ENCODE peak calls at places on chromosomes 3 and 15, in seven cellular contexts. S is lower leg skin, X is keratinocyte, V is PC-9, C is neural progenitor cell, J is suprapubic skin, H is cardiac muscle cell. L is an unnamed sample.

GRCh38 chr3:134535186-134535974 is 49.5 kb downstream of the CEP63 start:
- DNase-seq in C (no peak), X (no peak), V (no peak), S (no peak), H (no peak), J (no peak), L (no peak)

GRCh38 chr3:183975981-183976662 is 41.6 kb downstream of the ABCC5 start:
- DNase-seq in H (no peak), C (no peak), X (no peak), V (no peak), J (no peak), S (no peak), L (peak)

GRCh38 chr3:126900859-126901540 is 81.9 kb upstream of the PLXNA1 start:
- DNase-seq in S (no peak), H (no peak), V (no peak), J (no peak), X (no peak), C (no peak), L (peak)

GRCh38 chr15:67783303-67783702 is 42.0 kb upstream of the SKOR1 start:
- DNase-seq in S (no peak), J (no peak), C (no peak), V (no peak), H (no peak), X (no peak), L (no peak)

GRCh38 chr15:100189319-100189718 is 152.5 kb downstream of the ADAMTS17 start:
- DNase-seq in V (no peak), H (no peak), J (no peak), C (no peak), X (no peak), S (no peak), L (no peak)

GRCh38 chr3:139948898-139949297 is 13.9 kb downstream of the CLSTN2 start:
- DNase-seq in C (no peak), S (peak), X (no peak), J (no peak), V (no peak), H (no peak), L (no peak)

GRCh38 chr3:53104762-53105161 is 25.5 kb downstream of the RFT1 start:
- DNase-seq in J (no peak), X (no peak), C (no peak), H (no peak), V (no peak), S (no peak), L (no peak)

GRCh38 chr3:177337548-177338331 is 140.5 kb upstream of the TBL1XR1 start:
- DNase-seq in X (no peak), C (no peak), V (no peak), J (no peak), H (no peak), S (no peak), L (peak)

GRCh38 chr3:183532620-183533409 is 22.7 kb downstream of the KLHL6 start:
- DNase-seq in S (no peak), J (no peak), X (no peak), C (no peak), H (no peak), V (no peak), L (no peak)

GRCh38 chr3:67361323-67361722 is 293.1 kb downstream of the SUCLG2 start:
- DNase-seq in C (no peak), S (no peak), V (no peak), X (no peak), H (no peak), J (no peak), L (no peak)

GRCh38 chr3:177731644-177732268 is 534.5 kb upstream of the TBL1XR1 start:
- DNase-seq in H (no peak), C (no peak), J (no peak), V (no peak), S (no peak), X (no peak), L (peak)

GRCh38 chr3:111069974-111070751 is 1.5 kb upstream of the NECTIN3 start:
- DNase-seq in X (no peak), J (no peak), H (peak), C (peak), V (no peak), S (peak), L (peak)

GRCh38 chr15:97961067-97961954 is 808 bp downstream of the ARRDC4 start:
- DNase-seq in S (peak), J (peak), X (no peak), V (peak), C (peak), H (peak), L (peak)

GRCh38 chr3:32703491-32703968 is 18.5 kb downstream of the CNOT10 start:
- DNase-seq in X (no peak), S (no peak), C (no peak), V (no peak), J (no peak), H (no peak), L (peak)

GRCh38 chr3:33219175-33219487 is 521 bp upstream of the SUSD5 start:
- DNase-seq in S (no peak), X (no peak), J (no peak), V (no peak), C (no peak), H (no peak), L (no peak)

GRCh38 chr15:92880796-92881569 is 19.1 kb upstream of the CHD2 start:
- DNase-seq in C (peak), J (no peak), H (no peak), S (no peak), V (no peak), X (no peak), L (no peak)

GRCh38 chr15:87033056-87033455 is 953.4 kb downstream of the AGBL1 start:
- DNase-seq in V (no peak), C (peak), H (peak), X (no peak), J (no peak), S (no peak), L (peak)

GRCh38 chr3:9791790-9792404 is 376 bp downstream of the TADA3 start:
- DNase-seq in X (no peak), J (no peak), H (no peak), S (no peak), V (no peak), C (no peak), L (no peak)

GRCh38 chr3:23435904-23436303 is 232.8 kb downstream of the UBE2E2 start:
- DNase-seq in J (no peak), V (no peak), S (no peak), H (no peak), X (no peak), C (peak), L (no peak)

GRCh38 chr3:187072102-187072501 is 67.2 kb downstream of the RPL39L start:
- DNase-seq in J (no peak), H (no peak), S (no peak), X (no peak), V (no peak), C (no peak), L (no peak)

GRCh38 chr3:53320697-53321096 is 26.6 kb downstream of the DCP1A start:
- DNase-seq in X (no peak), H (no peak), C (no peak), J (no peak), V (no peak), S (no peak), L (no peak)

GRCh38 chr15:89575656-89576416 is 567 bp downstream of the TICRR start:
- DNase-seq in S (peak), H (peak), V (no peak), C (peak), J (no peak), X (no peak), L (peak)

GRCh38 chr15:64137226-64137833 is 14.2 kb upstream of the SNX22 start:
- DNase-seq in C (no peak), J (no peak), S (peak), H (no peak), X (no peak), V (no peak), L (no peak)

GRCh38 chr15:59060348-59060747 is 44.6 kb upstream of the CCNB2 start:
- DNase-seq in C (no peak), V (no peak), S (no peak), J (no peak), H (no peak), X (no peak), L (no peak)

GRCh38 chr15:34266751-34267150 is 41.9 kb downstream of the EMC4 start:
- DNase-seq in V (no peak), X (no peak), S (no peak), C (no peak), J (no peak), H (no peak), L (no peak)

GRCh38 chr3:32620911-32621310 is 50.3 kb upstream of the DYNC1LI1 start:
- DNase-seq in S (no peak), V (no peak), C (no peak), X (no peak), H (no peak), J (no peak), L (no peak)

GRCh38 chr3:43190682-43191081 is 84.8 kb upstream of the POMGNT2 start:
- DNase-seq in J (no peak), C (no peak), H (no peak), V (no peak), X (no peak), S (no peak), L (peak)

GRCh38 chr3:153767601-153768558 is 353.3 kb upstream of the ARHGEF26 start:
- DNase-seq in X (no peak), J (no peak), V (peak), S (no peak), H (no peak), C (no peak), L (no peak)

GRCh38 chr15:88896339-88897033 is 1.1 kb upstream of the HAPLN3 start:
- DNase-seq in C (peak), V (no peak), S (no peak), X (no peak), J (no peak), H (peak), L (no peak)

GRCh38 chr15:63992300-63992699 is 54.0 kb downstream of the DAPK2 start:
- DNase-seq in C (no peak), J (no peak), H (no peak), X (no peak), S (no peak), V (no peak), L (no peak)

GRCh38 chr3:186760141-186760813 is 23.1 kb upstream of the EIF4A2 start:
- DNase-seq in C (no peak), J (no peak), H (no peak), X (peak), V (peak), S (no peak), L (no peak)

GRCh38 chr15:63461230-63461629 is 43.2 kb upstream of the USP3 start:
- DNase-seq in V (no peak), C (peak), J (no peak), S (no peak), X (no peak), H (peak), L (no peak)

GRCh38 chr3:981156-981555 is 111.7 kb upstream of the CNTN6 start:
- DNase-seq in J (no peak), H (no peak), X (no peak), S (no peak), C (no peak), V (no peak), L (no peak)

GRCh38 chr3:126261037-126261436 is 80.7 kb upstream of the ALDH1L1 start:
- DNase-seq in C (peak), V (no peak), X (no peak), H (no peak), S (peak), J (no peak), L (peak)

GRCh38 chr3:22115581-22115980 is 364.6 kb upstream of the ZNF385D start:
- DNase-seq in X (no peak), J (no peak), C (no peak), S (no peak), H (no peak), V (no peak), L (peak)

GRCh38 chr3:126124148-126124868 is 40.4 kb upstream of the SLC41A3 start:
- DNase-seq in V (no peak), H (no peak), S (peak), C (peak), J (peak), X (no peak), L (no peak)

GRCh38 chr3:132087356-132087755 is 52.5 kb upstream of the CPNE4 start:
- DNase-seq in S (no peak), H (no peak), J (no peak), V (no peak), X (no peak), C (no peak), L (no peak)

DNA sequence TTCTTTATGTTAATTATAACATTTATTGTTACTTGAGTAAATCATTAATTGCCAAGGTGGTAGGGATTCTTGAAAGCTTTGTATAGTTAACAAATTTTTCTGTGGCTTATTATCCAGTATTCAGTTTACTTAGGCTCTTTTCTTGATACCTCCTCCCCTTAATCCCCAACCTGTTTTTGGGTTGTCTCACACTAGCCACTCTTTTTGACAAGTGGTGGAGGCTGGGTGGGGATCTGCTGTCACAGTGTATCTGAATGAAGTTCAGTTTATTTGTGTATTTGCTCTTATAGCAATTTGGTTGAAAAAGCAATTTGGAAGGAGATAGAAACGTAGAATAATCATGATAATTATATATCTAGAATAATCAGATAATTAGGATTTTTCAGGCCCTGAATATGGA is 43.8 kb downstream of the STT3B start:
- DNase-seq in S (no peak), J (no peak), X (no peak), C (no peak), V (no peak), H (no peak), L (no peak)
- H3K4me3 ChIP-seq in S (no peak), J (no peak), X (no peak), C (no peak), V (no peak), H (no peak), L (no peak)

DNA sequence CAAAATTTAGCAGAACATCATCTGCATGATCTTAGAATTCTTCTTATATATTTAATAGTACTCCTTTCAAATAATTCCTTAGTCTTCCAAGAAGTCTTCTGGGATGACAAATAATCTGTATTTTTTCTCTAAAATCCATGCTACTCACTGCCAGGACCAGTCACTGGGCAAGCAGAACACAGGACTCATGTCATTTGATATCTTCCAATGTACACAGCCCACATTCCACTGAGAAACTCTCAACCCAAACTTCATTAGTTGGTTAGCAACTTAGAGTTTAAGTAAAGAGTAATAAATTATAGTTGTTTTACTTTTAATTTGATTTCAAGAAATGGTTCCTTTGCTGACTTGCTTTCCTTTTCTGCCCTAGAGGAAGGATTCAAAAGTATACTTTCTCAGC is 317.0 kb downstream of the VGLL3 start:
- DNase-seq in H (no peak), J (no peak), C (no peak), S (no peak), X (no peak), V (no peak), L (no peak)
- TF ChIP-seq CTCF in H (no peak), J (no peak), C (no peak), S (no peak), X (no peak), V (no peak), L (no peak)

GRCh38 chr3:16510620-16511319 is 2.7 kb downstream of the RFTN1 start:
- DNase-seq in V (no peak), X (no peak), H (no peak), C (no peak), J (no peak), S (no peak), L (no peak)
- H3K4me3 ChIP-seq in V (no peak), X (no peak), H (no peak), C (no peak), J (no peak), S (no peak), L (no peak)

GRCh38 chr3:188875413-188875812 is 296.4 kb upstream of the TPRG1 start:
- DNase-seq in J (no peak), V (no peak), X (no peak), S (no peak), H (no peak), C (no peak), L (no peak)

GRCh38 chr3:188876370-188876769 is 295.4 kb upstream of the TPRG1 start:
- DNase-seq in X (no peak), C (no peak), H (no peak), J (no peak), V (no peak), S (no peak), L (no peak)

GRCh38 chr3:188874576-188874975 is 297.2 kb upstream of the TPRG1 start:
- DNase-seq in V (no peak), H (no peak), J (no peak), X (no peak), C (peak), S (no peak), L (no peak)

GRCh38 chr3:188881954-188882641 is 289.7 kb upstream of the TPRG1 start:
- DNase-seq in X (peak), S (no peak), J (no peak), V (no peak), C (no peak), H (no peak), L (peak)

DNA sequence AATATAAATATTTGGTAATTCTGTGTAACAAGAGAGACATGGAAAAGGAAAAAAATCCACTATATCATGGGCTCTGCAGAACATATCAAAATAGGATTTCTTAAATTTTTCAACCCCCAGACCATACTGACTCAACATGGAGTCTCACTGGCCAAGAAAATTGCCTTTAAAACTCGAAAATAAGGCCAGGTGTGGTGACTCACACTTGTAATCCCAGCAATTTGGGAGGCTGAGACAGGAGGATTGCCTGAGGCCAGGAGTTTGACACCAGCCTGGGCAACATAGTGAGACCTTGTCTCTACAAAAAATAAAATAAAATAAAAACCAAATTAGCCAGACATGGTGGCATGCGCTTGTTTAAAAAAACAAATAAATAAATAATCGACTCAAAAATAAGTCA is 294.4 kb upstream of the TPRG1 start:
- DNase-seq in V (no peak), J (no peak), H (no peak), S (no peak), C (no peak), X (no peak), L (no peak)
- TF ChIP-seq CTCF in V (no peak), J (no peak), H (no peak), S (no peak), C (no peak), X (no peak), L (no peak)

GRCh38 chr3:28595364-28595763 is 246.7 kb upstream of the AZI2 start:
- DNase-seq in H (no peak), X (no peak), J (no peak), C (no peak), V (no peak), S (no peak), L (no peak)

GRCh38 chr3:28590216-28590615 is 241.6 kb upstream of the AZI2 start:
- DNase-seq in C (no peak), V (no peak), S (no peak), X (no peak), H (no peak), J (no peak), L (peak)

GRCh38 chr3:28586325-28586724 is 237.7 kb upstream of the AZI2 start:
- DNase-seq in J (no peak), H (no peak), X (peak), C (no peak), V (no peak), S (no peak), L (no peak)

GRCh38 chr3:28587723-28588122 is 239.1 kb upstream of the AZI2 start:
- DNase-seq in H (no peak), S (no peak), J (no peak), C (no peak), V (no peak), X (no peak), L (no peak)

DNA sequence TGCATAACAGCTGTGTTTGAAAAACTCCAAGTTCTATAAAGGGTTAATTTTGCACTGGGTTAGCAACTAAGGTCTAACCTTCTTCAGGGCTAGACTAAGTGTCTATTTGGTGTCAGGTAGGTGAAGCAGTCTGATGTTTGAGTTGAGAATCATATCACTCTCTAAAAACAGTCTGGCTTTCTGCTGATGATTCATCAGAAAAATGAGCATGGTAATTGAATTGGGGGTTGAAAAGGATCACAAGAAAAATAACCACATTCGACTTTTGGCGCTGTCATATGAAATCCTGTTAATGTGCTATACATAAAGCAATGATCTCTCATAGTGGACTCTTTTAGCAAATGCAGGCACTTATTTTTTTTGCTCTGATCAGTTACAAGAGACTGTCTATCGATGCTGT is 242.2 kb upstream of the AZI2 start:
- DNase-seq in H (no peak), C (no peak), X (no peak), S (no peak), J (no peak), V (no peak), L (no peak)
- H3K4me3 ChIP-seq in H (no peak), C (no peak), X (no peak), S (no peak), J (no peak), V (no peak), L (no peak)

GRCh38 chr3:65078748-65079147 is 390.9 kb upstream of the ADAMTS9 start:
- DNase-seq in J (no peak), V (no peak), H (no peak), S (no peak), C (peak), X (no peak), L (no peak)

GRCh38 chr3:65083240-65083639 is 395.4 kb upstream of the ADAMTS9 start:
- DNase-seq in V (no peak), C (no peak), H (no peak), X (no peak), J (no peak), S (no peak), L (peak)

GRCh38 chr3:65077124-65077523 is 389.3 kb upstream of the ADAMTS9 start:
- DNase-seq in V (no peak), H (no peak), J (no peak), C (no peak), X (no peak), S (no peak), L (no peak)

DNA sequence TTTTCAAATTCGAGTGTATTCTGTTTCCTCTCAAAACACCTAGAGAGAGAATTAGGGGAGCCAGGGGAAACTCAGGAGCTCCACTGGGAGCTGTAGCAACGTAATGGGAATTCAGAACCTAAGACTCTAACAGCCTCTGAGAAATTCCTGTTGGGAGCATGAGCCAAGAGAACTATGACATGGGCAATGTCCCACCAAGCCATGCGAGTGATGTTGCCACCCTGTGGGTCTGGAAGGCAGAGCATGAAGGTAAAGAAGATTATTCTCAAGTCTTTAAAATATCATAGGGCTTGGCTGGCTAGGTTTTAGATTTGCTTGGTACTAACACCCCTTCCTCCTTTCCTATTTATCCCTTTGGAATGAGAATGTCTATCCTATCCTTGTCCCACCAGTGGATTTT is 392.6 kb upstream of the ADAMTS9 start:
- DNase-seq in S (no peak), C (no peak), J (no peak), X (no peak), H (peak), V (no peak), L (peak)
- TF ChIP-seq CTCF in S (no peak), C (no peak), J (no peak), X (no peak), H (no peak), V (no peak), L (no peak)

GRCh38 chr3:161137260-161137659 is 32.1 kb upstream of the B3GALNT1 start:
- DNase-seq in X (no peak), V (no peak), H (no peak), S (no peak), C (no peak), J (no peak), L (no peak)

GRCh38 chr3:161139686-161140085 is 34.5 kb upstream of the B3GALNT1 start:
- DNase-seq in X (no peak), S (no peak), H (no peak), C (no peak), J (no peak), V (no peak), L (no peak)

GRCh38 chr3:161142486-161142885 is 37.3 kb upstream of the B3GALNT1 start:
- DNase-seq in V (no peak), J (no peak), S (no peak), H (no peak), C (no peak), X (no peak), L (peak)
- H3K4me3 ChIP-seq in V (no peak), J (no peak), S (no peak), H (no peak), C (no peak), X (no peak), L (no peak)